ENCODE peak calls at places on chromosome 13, in six cellular contexts. U, V, X, S, I and B are unnamed samples.

GRCh38 chr13:106591299-106591698 is 23.4 kb upstream of the ARGLU1 start:
- DNase-seq in U (no peak), V (no peak), X (no peak), S (no peak), I (no peak), B (no peak)

GRCh38 chr13:33183431-33184130 is 102.0 kb downstream of the STARD13 start:
- DNase-seq in U (no peak), V (no peak), X (no peak), S (no peak), I (peak; percentile 50), B (no peak)

GRCh38 chr13:30821421-30821820 is 84.7 kb upstream of the MEDAG start:
- DNase-seq in U (no peak), V (no peak), X (no peak), S (no peak), I (no peak), B (no peak)

GRCh38 chr13:50227356-50227755 is 212.1 kb downstream of the KCNRG start:
- DNase-seq in U (no peak), V (no peak), X (no peak), S (no peak), I (no peak), B (no peak)

GRCh38 chr13:102369303-102369702 is 32.5 kb downstream of the FGF14 start:
- DNase-seq in U (no peak), V (peak; percentile 33), X (no peak), S (no peak), I (no peak), B (peak; percentile 64)

GRCh38 chr13:107170270-107170931 is 602.5 kb upstream of the ARGLU1 start:
- DNase-seq in U (no peak), V (no peak), X (no peak), S (no peak), I (no peak), B (peak; percentile 85)

GRCh38 chr13:47299316-47299715 is 402.5 kb upstream of the HTR2A start:
- DNase-seq in U (no peak), V (no peak), X (no peak), S (no peak), I (no peak), B (no peak)

GRCh38 chr13:57352114-57352513 is 185.1 kb downstream of the PRR20E start:
- DNase-seq in U (no peak), V (no peak), X (no peak), S (no peak), I (no peak), B (no peak)

GRCh38 chr13:25069236-25069635 is 26.7 kb upstream of the PABPC3 start:
- DNase-seq in U (no peak), V (no peak), X (no peak), S (no peak), I (no peak), B (no peak)

GRCh38 chr13:94641432-94641941 is 39.8 kb downstream of the GPR180 start:
- DNase-seq in U (no peak), V (peak; percentile 89), X (no peak), S (no peak), I (peak; percentile 81), B (peak; percentile 87)

GRCh38 chr13:22387899-22388298 is 717.0 kb downstream of the FGF9 start:
- DNase-seq in U (no peak), V (no peak), X (no peak), S (no peak), I (no peak), B (no peak)

GRCh38 chr13:31722684-31723083 is 16.6 kb upstream of the RXFP2 start:
- DNase-seq in U (no peak), V (no peak), X (no peak), S (no peak), I (no peak), B (no peak)

GRCh38 chr13:26695891-26696311 is 64.7 kb downstream of the GPR12 start:
- DNase-seq in U (no peak), V (no peak), X (no peak), S (no peak), I (no peak), B (no peak)

GRCh38 chr13:73715910-73716257 is 418.3 kb downstream of the KLF12 start:
- DNase-seq in U (no peak), V (no peak), X (no peak), S (no peak), I (no peak), B (no peak)

GRCh38 chr13:43831088-43831487 is 44.3 kb upstream of the ENOX1 start:
- DNase-seq in U (no peak), V (no peak), X (no peak), S (no peak), I (peak; percentile 33), B (no peak)

GRCh38 chr13:43132228-43132627 is 108.8 kb downstream of the DNAJC15 start:
- DNase-seq in U (peak; percentile 13), V (peak; percentile 57), X (peak; percentile 38), S (no peak), I (no peak), B (peak; percentile 54)

GRCh38 chr13:105996391-105997028 is 539.0 kb downstream of the EFNB2 start:
- DNase-seq in U (no peak), V (no peak), X (no peak), S (no peak), I (no peak), B (no peak)

GRCh38 chr13:21689097-21689496 is 18.2 kb downstream of the FGF9 start:
- DNase-seq in U (no peak), V (no peak), X (no peak), S (no peak), I (no peak), B (no peak)

GRCh38 chr13:93700115-93700514 is 473.5 kb downstream of the GPC6 start:
- DNase-seq in U (no peak), V (no peak), X (no peak), S (no peak), I (peak; percentile 20), B (peak; percentile 4)

GRCh38 chr13:74641586-74641985 is 507.4 kb upstream of the KLF12 start:
- DNase-seq in U (no peak), V (no peak), X (no peak), S (no peak), I (peak; percentile 47), B (no peak)

GRCh38 chr13:83819611-83820010 is 62.7 kb downstream of the SLITRK1 start:
- DNase-seq in U (no peak), V (no peak), X (no peak), S (no peak), I (peak; percentile 13), B (no peak)

GRCh38 chr13:113187905-113188595 is 20.4 kb downstream of the PCID2 start:
- DNase-seq in U (no peak), V (no peak), X (no peak), S (no peak), I (no peak), B (no peak)

GRCh38 chr13:28489975-28490550 is 4.9 kb downstream of the FLT1 start:
- DNase-seq in U (no peak), V (no peak), X (no peak), S (no peak), I (no peak), B (no peak)

GRCh38 chr13:113643593-113643992 is 14.4 kb downstream of the ATP4B start:
- DNase-seq in U (no peak), V (no peak), X (no peak), S (no peak), I (no peak), B (no peak)

GRCh38 chr13:91087276-91087675 is 260.2 kb upstream of the MIR17HG start:
- DNase-seq in U (no peak), V (peak; percentile 31), X (no peak), S (no peak), I (no peak), B (no peak)

GRCh38 chr13:49210114-49210513 is 10.0 kb upstream of the MLNR start:
- DNase-seq in U (no peak), V (no peak), X (no peak), S (no peak), I (no peak), B (no peak)